ENCODE peak calls at places on chromosome 22, in ten cellular contexts. C, X, R, B, J, N, M, Y, T and L are unnamed samples.

GRCh38 chr22:27100789-27101188 is 443.4 kb downstream of the MIAT start:
- DNase-seq in C (no peak), X (peak), R (peak), B (peak), J (no peak), N (no peak), M (no peak), Y (peak), T (no peak), L (no peak)

GRCh38 chr22:44051961-44052360 is 27.9 kb downstream of the PARVB start:
- DNase-seq in C (no peak), X (no peak), R (no peak), B (no peak), J (no peak), N (no peak), M (no peak), Y (no peak), T (no peak), L (no peak)

GRCh38 chr22:25475554-25476022 is 88.9 kb upstream of the GRK3 start:
- DNase-seq in C (peak), X (peak), R (peak), B (no peak), J (no peak), N (no peak), M (no peak), Y (peak), T (peak), L (no peak)

GRCh38 chr22:44543781-44544181 is 45.7 kb upstream of the RTL6 start:
- DNase-seq in C (no peak), X (peak), R (no peak), B (no peak), J (no peak), N (no peak), M (no peak), Y (peak), T (no peak), L (no peak)

GRCh38 chr22:44172370-44173108 is 8.2 kb upstream of the PARVG start:
- DNase-seq in C (peak), X (peak), R (peak), B (no peak), J (no peak), N (peak), M (no peak), Y (peak), T (peak), L (peak)

GRCh38 chr22:20565079-20565734 is 57.8 kb downstream of the MED15 start:
- DNase-seq in C (no peak), X (peak), R (no peak), B (no peak), J (no peak), N (no peak), M (peak), Y (peak), T (no peak), L (no peak)

GRCh38 chr22:42947211-42947990 is 67.5 kb downstream of the PACSIN2 start:
- DNase-seq in C (no peak), X (no peak), R (peak), B (no peak), J (no peak), N (no peak), M (no peak), Y (no peak), T (no peak), L (peak)

GRCh38 chr22:34833982-34834510 is 231.9 kb upstream of the ISX start:
- DNase-seq in C (no peak), X (no peak), R (no peak), B (no peak), J (no peak), N (no peak), M (no peak), Y (no peak), T (no peak), L (no peak)

GRCh38 chr22:32617271-32617670 is 142.7 kb downstream of the FBXO7 start:
- DNase-seq in C (no peak), X (no peak), R (no peak), B (peak), J (no peak), N (no peak), M (no peak), Y (peak), T (no peak), L (no peak)

GRCh38 chr22:22720724-22721261 is 76.4 kb downstream of the GGTLC2 start:
- DNase-seq in C (no peak), X (peak), R (no peak), B (peak), J (no peak), N (no peak), M (no peak), Y (peak), T (no peak), L (no peak)

GRCh38 chr22:29081499-29082236 is 8.8 kb downstream of the KREMEN1 start:
- DNase-seq in C (no peak), X (no peak), R (no peak), B (no peak), J (no peak), N (no peak), M (no peak), Y (no peak), T (no peak), L (no peak)

GRCh38 chr22:39558254-39558727 is 12.3 kb upstream of the CACNA1I start:
- DNase-seq in C (no peak), X (no peak), R (no peak), B (no peak), J (no peak), N (no peak), M (no peak), Y (peak), T (no peak), L (no peak)

GRCh38 chr22:41040483-41040882 is 51.9 kb upstream of the EP300 start:
- DNase-seq in C (no peak), X (no peak), R (no peak), B (no peak), J (no peak), N (no peak), M (no peak), Y (no peak), T (no peak), L (no peak)

GRCh38 chr22:24460418-24461089 is 33.2 kb downstream of the ADORA2A start:
- DNase-seq in C (no peak), X (no peak), R (no peak), B (no peak), J (no peak), N (no peak), M (no peak), Y (no peak), T (no peak), L (no peak)

GRCh38 chr22:33897621-33897910 is 22.7 kb downstream of the LARGE1 start:
- DNase-seq in C (no peak), X (no peak), R (no peak), B (no peak), J (no peak), N (no peak), M (no peak), Y (no peak), T (no peak), L (no peak)

GRCh38 chr22:44834065-44834464 is 81.7 kb downstream of the ARHGAP8 start:
- DNase-seq in C (no peak), X (no peak), R (no peak), B (no peak), J (no peak), N (no peak), M (no peak), Y (no peak), T (no peak), L (no peak)

GRCh38 chr22:19823638-19824196 is 31.0 kb downstream of the GNB1L start:
- DNase-seq in C (no peak), X (no peak), R (no peak), B (no peak), J (no peak), N (no peak), M (peak), Y (no peak), T (no peak), L (no peak)